ENCODE peak calls at places on chromosomes 7 and 10, in five cellular contexts. Z, D, U, K and B are unnamed samples.

GRCh38 chr10:17428616-17429097 is 25.7 kb downstream of the ST8SIA6 start:
- DNase-seq in Z (peak), D (no peak), U (no peak), K (peak), B (no peak)

GRCh38 chr10:102399217-102400021 is 3.9 kb downstream of the NFKB2 start:
- DNase-seq in Z (peak), D (peak), U (peak), K (peak), B (peak)

GRCh38 chr10:30782543-30783461 is 153.2 kb upstream of the LYZL2 start:
- DNase-seq in Z (no peak), D (no peak), U (no peak), K (no peak), B (no peak)

GRCh38 chr10:11164806-11165590 is 147.3 kb downstream of the CELF2 start:
- DNase-seq in Z (peak), D (no peak), U (peak), K (peak), B (peak)

GRCh38 chr10:26441491-26442214 is 3.5 kb downstream of the APBB1IP start:
- DNase-seq in Z (no peak), D (no peak), U (no peak), K (no peak), B (no peak)

GRCh38 chr10:77927343-77928256 is 1.0 kb upstream of the DLG5 start:
- DNase-seq in Z (no peak), D (no peak), U (no peak), K (no peak), B (no peak)

GRCh38 chr7:27546610-27547009 is 116.1 kb downstream of the HIBADH start:
- DNase-seq in Z (no peak), D (no peak), U (no peak), K (no peak), B (no peak)

GRCh38 chr10:99519690-99520039 is 13.1 kb upstream of the NKX2-3 start:
- DNase-seq in Z (no peak), D (no peak), U (no peak), K (no peak), B (no peak)

GRCh38 chr10:17386616-17387075 is 67.7 kb downstream of the ST8SIA6 start:
- DNase-seq in Z (no peak), D (no peak), U (no peak), K (no peak), B (no peak)

GRCh38 chr10:42652860-42653259 is 14.5 kb upstream of the ZNF33B start:
- DNase-seq in Z (no peak), D (no peak), U (no peak), K (no peak), B (no peak)

GRCh38 chr10:73773152-73773879 is 8.5 kb upstream of the CHCHD1 start:
- DNase-seq in Z (no peak), D (no peak), U (no peak), K (no peak), B (peak)

GRCh38 chr7:25669300-25669781 is 441.1 kb upstream of the NPVF start:
- DNase-seq in Z (no peak), D (no peak), U (no peak), K (no peak), B (no peak)

GRCh38 chr10:72340510-72340895 is 14.2 kb downstream of the DNAJB12 start:
- DNase-seq in Z (peak), D (peak), U (peak), K (peak), B (peak)

GRCh38 chr7:45178241-45179225 is 20.9 kb downstream of the RAMP3 start:
- DNase-seq in Z (no peak), D (peak), U (peak), K (no peak), B (no peak)

GRCh38 chr7:27953361-27953760 is 213.4 kb downstream of the TAX1BP1 start:
- DNase-seq in Z (no peak), D (no peak), U (no peak), K (no peak), B (no peak)

GRCh38 chr10:118669020-118669766 is 73.7 kb upstream of the PRLHR start:
- DNase-seq in Z (no peak), D (no peak), U (no peak), K (no peak), B (no peak)

GRCh38 chr10:25748509-25748908 is 185.5 kb upstream of the MYO3A start:
- DNase-seq in Z (no peak), D (no peak), U (no peak), K (no peak), B (no peak)

GRCh38 chr10:13882112-13882711 is 295.4 kb downstream of the PRPF18 start:
- DNase-seq in Z (no peak), D (peak), U (no peak), K (no peak), B (peak)

GRCh38 chr10:7773845-7774801 is 13.7 kb downstream of the KIN start:
- DNase-seq in Z (no peak), D (no peak), U (no peak), K (no peak), B (no peak)

GRCh38 chr10:15797346-15797745 is 63.0 kb downstream of the MINDY3 start:
- DNase-seq in Z (no peak), D (no peak), U (no peak), K (no peak), B (no peak)

GRCh38 chr10:71478173-71478572 is 81.5 kb downstream of the CDH23 start:
- DNase-seq in Z (no peak), D (no peak), U (no peak), K (no peak), B (no peak)

GRCh38 chr7:1290262-1291039 is 57.8 kb downstream of the UNCX start:
- DNase-seq in Z (peak), D (no peak), U (peak), K (no peak), B (no peak)

GRCh38 chr10:101444058-101444457 is 90.1 kb downstream of the BTRC start:
- DNase-seq in Z (no peak), D (no peak), U (no peak), K (no peak), B (no peak)

GRCh38 chr7:121084256-121084655 is 95.7 kb downstream of the CPED1 start:
- DNase-seq in Z (no peak), D (no peak), U (no peak), K (no peak), B (no peak)

GRCh38 chr7:94431620-94432295 is 37.1 kb downstream of the COL1A2 start:
- DNase-seq in Z (no peak), D (no peak), U (no peak), K (no peak), B (no peak)

GRCh38 chr7:23472974-23473847 is 2.9 kb upstream of the IGF2BP3 start:
- DNase-seq in Z (no peak), D (no peak), U (no peak), K (no peak), B (no peak)

GRCh38 chr7:159027803-159028455 is 116.7 kb downstream of the VIPR2 start:
- DNase-seq in Z (no peak), D (peak), U (no peak), K (no peak), B (peak)

GRCh38 chr10:130770018-130770630 is 541.4 kb downstream of the TCERG1L start:
- DNase-seq in Z (no peak), D (no peak), U (peak), K (no peak), B (no peak)

GRCh38 chr7:81256991-81257390 is 338.1 kb upstream of the SEMA3C start:
- DNase-seq in Z (no peak), D (peak), U (no peak), K (no peak), B (no peak)

GRCh38 chr10:95626468-95626867 is 30.0 kb downstream of the ALDH18A1 start:
- DNase-seq in Z (no peak), D (no peak), U (no peak), K (no peak), B (no peak)

GRCh38 chr10:10796774-10797415 is 220.8 kb upstream of the CELF2 start:
- DNase-seq in Z (no peak), D (no peak), U (no peak), K (no peak), B (no peak)

GRCh38 chr10:102240467-102241036 is 760 bp downstream of the PITX3 start:
- DNase-seq in Z (no peak), D (no peak), U (peak), K (no peak), B (no peak)

GRCh38 chr10:71263376-71263775 is 51.0 kb downstream of the UNC5B start:
- DNase-seq in Z (no peak), D (no peak), U (no peak), K (no peak), B (no peak)

GRCh38 chr10:100184426-100185219 is 1.2 kb downstream of the ERLIN1 start:
- DNase-seq in Z (no peak), D (no peak), U (no peak), K (no peak), B (peak)

GRCh38 chr7:44177570-44178131 is 11.6 kb downstream of the GCK start:
- DNase-seq in Z (no peak), D (peak), U (no peak), K (no peak), B (no peak)

GRCh38 chr7:70456729-70457128 is 675.2 kb upstream of the GALNT17 start:
- DNase-seq in Z (peak), D (no peak), U (no peak), K (no peak), B (no peak)

GRCh38 chr10:75611081-75611971 is 179.9 kb downstream of the LRMDA start:
- DNase-seq in Z (no peak), D (no peak), U (no peak), K (no peak), B (no peak)
- H3K27ac ChIP-seq in Z (no peak), D (no peak), U (no peak), K (no peak), B (no peak)

GRCh38 chr10:97466755-97467154 is 20.8 kb downstream of the ZDHHC16 start:
- DNase-seq in Z (no peak), D (no peak), U (no peak), K (no peak), B (peak)
- H3K27ac ChIP-seq in Z (no peak), D (no peak), U (no peak), K (no peak), B (peak)

DNA sequence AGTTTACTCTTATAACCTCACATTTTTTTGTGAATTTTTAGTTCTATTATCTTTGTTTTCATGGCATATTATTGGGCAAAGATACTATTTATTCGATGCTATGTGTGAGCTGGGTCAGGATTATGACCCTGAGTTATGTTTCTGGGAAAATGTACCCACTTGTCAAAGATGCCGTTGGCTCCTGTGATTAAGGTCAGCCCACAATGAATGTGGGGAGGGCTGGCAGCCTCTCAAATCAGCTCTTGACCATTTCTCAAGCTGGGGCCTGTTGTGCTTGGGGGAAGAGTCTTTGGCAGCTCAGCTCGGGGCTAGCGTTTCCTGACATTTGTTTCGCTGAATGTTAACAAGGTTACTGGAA is 97.5 kb downstream of the TCF7L2 start:
- DNase-seq in Z (no peak), D (no peak), U (peak), K (no peak), B (peak)
- H3K27ac ChIP-seq in Z (no peak), D (no peak), U (peak), K (no peak), B (peak)

GRCh38 chr7:50073093-50073492 is 20.0 kb downstream of the ZPBP start:
- DNase-seq in Z (no peak), D (no peak), U (no peak), K (no peak), B (no peak)
- H3K27ac ChIP-seq in Z (no peak), D (no peak), U (no peak), K (no peak), B (no peak)

GRCh38 chr10:58775960-58776574 is 263.4 kb downstream of the BICC1 start:
- DNase-seq in Z (no peak), D (no peak), U (no peak), K (no peak), B (peak)

GRCh38 chr10:58778966-58779365 is 266.3 kb downstream of the BICC1 start:
- DNase-seq in Z (no peak), D (no peak), U (no peak), K (no peak), B (no peak)

GRCh38 chr10:58773942-58774341 is 261.3 kb downstream of the BICC1 start:
- DNase-seq in Z (no peak), D (no peak), U (no peak), K (no peak), B (no peak)

GRCh38 chr10:58773351-58773750 is 260.7 kb downstream of the BICC1 start:
- DNase-seq in Z (no peak), D (no peak), U (no peak), K (no peak), B (no peak)

GRCh38 chr10:58776613-58777318 is 264.1 kb downstream of the BICC1 start:
- DNase-seq in Z (no peak), D (no peak), U (no peak), K (no peak), B (no peak)
- H3K27ac ChIP-seq in Z (no peak), D (no peak), U (no peak), K (no peak), B (no peak)

GRCh38 chr7:114943953-114944741 is 22.3 kb downstream of the MDFIC start:
- DNase-seq in Z (no peak), D (no peak), U (no peak), K (no peak), B (no peak)
- H3K27ac ChIP-seq in Z (no peak), D (peak), U (no peak), K (no peak), B (no peak)

GRCh38 chr10:129694184-129694583 is 227.1 kb downstream of the MGMT start:
- DNase-seq in Z (no peak), D (no peak), U (no peak), K (no peak), B (no peak)
- H3K27ac ChIP-seq in Z (no peak), D (no peak), U (no peak), K (no peak), B (no peak)

DNA sequence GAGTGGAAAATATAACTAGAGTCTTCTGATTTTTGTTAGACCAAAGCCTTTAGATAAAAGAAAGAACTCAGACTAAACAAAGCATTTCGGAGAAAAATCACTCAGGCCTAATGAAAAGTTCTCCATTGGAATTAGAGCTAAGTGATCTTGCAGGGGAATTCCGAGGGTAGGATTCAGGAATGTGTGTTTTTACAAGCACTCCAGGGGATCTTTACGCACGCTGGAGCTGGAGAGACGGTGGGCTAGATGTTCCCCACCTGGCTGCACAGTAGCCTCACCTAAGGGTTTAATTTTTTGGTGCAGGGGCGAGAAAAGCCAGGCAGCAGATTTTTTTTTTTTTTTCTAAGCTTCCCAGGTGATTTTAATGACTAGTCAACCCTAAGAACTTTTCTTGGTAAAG is 7.9 kb upstream of the PAPSS2 start:
- DNase-seq in Z (no peak), D (no peak), U (no peak), K (no peak), B (no peak)
- H3K27ac ChIP-seq in Z (no peak), D (no peak), U (no peak), K (no peak), B (no peak)

DNA sequence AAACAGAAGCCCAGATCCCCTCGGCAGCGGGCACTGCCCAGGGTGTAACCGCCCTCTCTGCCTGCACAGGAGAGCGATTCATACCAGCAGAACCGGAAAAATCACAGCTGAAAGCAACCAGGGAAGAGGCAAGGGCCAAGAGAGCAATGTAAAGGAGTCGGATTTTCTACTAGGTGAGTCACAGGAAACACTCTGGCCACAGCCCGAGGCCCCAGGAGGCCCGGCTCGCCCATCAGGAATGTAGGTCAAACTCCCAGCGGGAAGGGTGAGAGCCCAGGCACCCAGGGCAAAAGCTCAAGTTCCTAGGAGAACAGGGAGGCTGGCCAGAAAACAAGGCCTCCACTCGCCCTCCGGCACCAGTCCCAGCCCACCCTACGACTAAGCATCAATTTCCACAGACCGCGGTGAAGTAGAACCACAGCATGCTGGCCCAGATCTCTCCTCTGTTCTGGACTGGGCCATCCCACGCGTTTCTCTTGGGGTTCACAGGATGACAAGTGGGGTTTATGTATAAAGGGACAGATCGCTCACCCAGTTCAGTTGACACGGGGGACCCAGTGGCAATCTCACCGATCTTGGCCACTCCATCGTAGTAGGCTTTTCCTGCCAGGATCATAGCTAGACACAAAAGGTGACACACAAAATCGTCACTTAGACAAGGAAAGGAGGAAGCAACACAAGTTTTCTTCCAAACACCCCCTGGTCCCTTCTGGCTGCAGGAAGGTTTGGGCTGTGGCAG is 46.2 kb downstream of the BAIAP2L1 start:
- DNase-seq in Z (no peak), D (peak), U (peak), K (no peak), B (peak)
- H3K27ac ChIP-seq in Z (no peak), D (peak), U (no peak), K (no peak), B (peak)

GRCh38 chr7:141562972-141563371 is 11.8 kb downstream of the AGK start:
- DNase-seq in Z (no peak), D (no peak), U (no peak), K (no peak), B (no peak)
- H3K27ac ChIP-seq in Z (no peak), D (no peak), U (no peak), K (no peak), B (no peak)